ENCODE peak calls at places on chromosomes 3 and 15, in seven cellular contexts. Y is breast epithelium, I is NCI-H460, J is HTR-8/SVneo, N is amniotic epithelial cell, R is adipocyte, A is NCI-H1417. Z is an unnamed sample.

GRCh38 chr15:70765504-70766281 is 2.3 kb upstream of the UACA start:
- DNase-seq in Y (no peak), I (no peak), J (no peak), N (no peak), R (peak; percentile 71), A (no peak), Z (no peak)

GRCh38 chr15:31062965-31063355 is 38.6 kb downstream of the TRPM1 start:
- DNase-seq in Y (no peak), I (no peak), J (no peak), N (no peak), R (peak; percentile 39), A (no peak), Z (no peak)

GRCh38 chr3:30245805-30246622 is 360.4 kb upstream of the TGFBR2 start:
- DNase-seq in Y (no peak), I (no peak), J (no peak), N (no peak), R (no peak), A (no peak), Z (no peak)

GRCh38 chr15:48695088-48695834 is 49.8 kb upstream of the FBN1 start:
- DNase-seq in Y (no peak), I (no peak), J (no peak), N (peak; percentile 76), R (peak; percentile 82), A (no peak), Z (no peak)

GRCh38 chr3:21839592-21839991 is 88.6 kb upstream of the ZNF385D start:
- DNase-seq in Y (no peak), I (no peak), J (peak; percentile 8), N (peak; percentile 58), R (peak; percentile 47), A (no peak), Z (no peak)

GRCh38 chr3:66629431-66630368 is 128.9 kb upstream of the LRIG1 start:
- DNase-seq in Y (no peak), I (no peak), J (no peak), N (no peak), R (no peak), A (no peak), Z (no peak)

GRCh38 chr15:62658498-62658897 is 384.0 kb upstream of the TPM1 start:
- DNase-seq in Y (no peak), I (no peak), J (no peak), N (no peak), R (no peak), A (no peak), Z (no peak)

GRCh38 chr3:108664266-108664665 is 74.7 kb downstream of the DZIP3 start:
- DNase-seq in Y (no peak), I (no peak), J (no peak), N (no peak), R (no peak), A (no peak), Z (no peak)

GRCh38 chr3:80367149-80367548 is 599.4 kb upstream of the ROBO1 start:
- DNase-seq in Y (no peak), I (no peak), J (no peak), N (no peak), R (no peak), A (no peak), Z (no peak)

GRCh38 chr3:196995646-196996355 is 27.2 kb upstream of the PIGZ start:
- DNase-seq in Y (no peak), I (no peak), J (no peak), N (no peak), R (no peak), A (no peak), Z (no peak)

GRCh38 chr3:31733234-31733667 is 200.5 kb downstream of the STT3B start:
- DNase-seq in Y (no peak), I (no peak), J (no peak), N (no peak), R (no peak), A (no peak), Z (no peak)

GRCh38 chr3:22296641-22297040 is 545.6 kb upstream of the ZNF385D start:
- DNase-seq in Y (no peak), I (no peak), J (no peak), N (peak; percentile 6), R (peak; percentile 28), A (no peak), Z (no peak)

GRCh38 chr3:150925751-150926201 is 20.5 kb upstream of the MINDY4B start:
- DNase-seq in Y (no peak), I (peak; percentile 14), J (peak; percentile 51), N (no peak), R (no peak), A (peak; percentile 77), Z (peak; percentile 8)

GRCh38 chr15:47516576-47517371 is 200.5 kb upstream of the SEMA6D start:
- DNase-seq in Y (no peak), I (no peak), J (no peak), N (peak; percentile 15), R (no peak), A (no peak), Z (no peak)

GRCh38 chr3:144085964-144086363 is 114.3 kb downstream of the DIPK2A start:
- DNase-seq in Y (no peak), I (peak; percentile 4), J (no peak), N (peak; percentile 11), R (no peak), A (no peak), Z (no peak)

GRCh38 chr3:70980646-70981031 is 602.9 kb downstream of the FOXP1 start:
- DNase-seq in Y (no peak), I (no peak), J (no peak), N (peak; percentile 55), R (no peak), A (no peak), Z (no peak)

GRCh38 chr3:42701371-42702065 is 1.1 kb downstream of the HHATL start:
- DNase-seq in Y (peak; percentile 48), I (peak; percentile 23), J (peak; percentile 62), N (peak; percentile 21), R (peak; percentile 64), A (no peak), Z (no peak)

GRCh38 chr3:55526332-55527030 is 39.4 kb upstream of the WNT5A start:
- DNase-seq in Y (no peak), I (no peak), J (no peak), N (no peak), R (no peak), A (peak; percentile 3), Z (no peak)

GRCh38 chr3:190432216-190432615 is 17.5 kb downstream of the TMEM207 start:
- DNase-seq in Y (no peak), I (no peak), J (peak; percentile 15), N (peak; percentile 78), R (no peak), A (no peak), Z (no peak)

GRCh38 chr15:59814409-59814808 is 125.3 kb upstream of the BNIP2 start:
- DNase-seq in Y (no peak), I (no peak), J (no peak), N (no peak), R (no peak), A (no peak), Z (no peak)

GRCh38 chr3:57942872-57943283 is 65.3 kb upstream of the FLNB start:
- DNase-seq in Y (peak; percentile 87), I (no peak), J (no peak), N (no peak), R (peak; percentile 47), A (no peak), Z (no peak)

GRCh38 chr3:23743141-23743784 is 62.5 kb upstream of the UBE2E1 start:
- DNase-seq in Y (no peak), I (no peak), J (no peak), N (no peak), R (no peak), A (peak; percentile 58), Z (no peak)

GRCh38 chr3:102699819-102700140 is 265.0 kb downstream of the ZPLD1 start:
- DNase-seq in Y (no peak), I (no peak), J (no peak), N (no peak), R (no peak), A (no peak), Z (no peak)

GRCh38 chr3:113698891-113699465 is 2.5 kb upstream of the USF3 start:
- DNase-seq in Y (no peak), I (no peak), J (no peak), N (no peak), R (no peak), A (no peak), Z (no peak)

GRCh38 chr3:120094776-120095225 is 554 bp upstream of the GSK3B start:
- DNase-seq in Y (peak; percentile 99), I (peak; percentile 99), J (peak; percentile 96), N (peak; percentile 100), R (peak; percentile 100), A (peak; percentile 100), Z (peak; percentile 90)

GRCh38 chr3:169241928-169242751 is 421.4 kb downstream of the MECOM start:
- DNase-seq in Y (no peak), I (peak; percentile 4), J (peak; percentile 17), N (peak; percentile 87), R (peak; percentile 42), A (no peak), Z (no peak)

GRCh38 chr3:101944308-101944707 is 95.0 kb downstream of the NFKBIZ start:
- DNase-seq in Y (no peak), I (no peak), J (no peak), N (no peak), R (no peak), A (no peak), Z (no peak)

GRCh38 chr3:49998326-49998725 is 58.4 kb downstream of the RBM6 start:
- DNase-seq in Y (no peak), I (no peak), J (peak; percentile 22), N (peak; percentile 26), R (peak; percentile 8), A (no peak), Z (no peak)

GRCh38 chr15:92908369-92909057 is 8.4 kb downstream of the CHD2 start:
- DNase-seq in Y (no peak), I (no peak), J (no peak), N (no peak), R (no peak), A (no peak), Z (no peak)

GRCh38 chr15:99371180-99372103 is 120.2 kb downstream of the LRRC28 start:
- DNase-seq in Y (no peak), I (no peak), J (no peak), N (peak; percentile 25), R (peak; percentile 39), A (no peak), Z (no peak)

GRCh38 chr3:42898896-42899675 is 6.9 kb upstream of the ZNF662 start:
- DNase-seq in Y (no peak), I (no peak), J (no peak), N (no peak), R (no peak), A (no peak), Z (no peak)